ENCODE peak calls at places on chromosome 7, in eight cellular contexts. Z is astrocyte, A is IMR-90, O is fibroblast of lung, C is trophoblast cell, J is GM23338, D is neuronal stem cell, N is A549. W is an unnamed sample.

GRCh38 chr7:112989531-112989930 is 97.1 kb downstream of the GPR85 start:
- DNase-seq in Z (peak; percentile 34), A (peak; percentile 43), O (peak; percentile 47), C (no peak), J (no peak), D (no peak), N (no peak), W (peak; percentile 44)

GRCh38 chr7:78185149-78185745 is 386.7 kb downstream of the PHTF2 start:
- DNase-seq in Z (no peak), A (no peak), O (no peak), C (no peak), J (no peak), D (no peak), N (no peak), W (no peak)

GRCh38 chr7:39589323-39590111 is 23.3 kb downstream of the YAE1 start:
- DNase-seq in Z (peak; percentile 96), A (peak; percentile 84), O (peak; percentile 97), C (peak; percentile 86), J (peak; percentile 78), D (peak; percentile 17), N (peak; percentile 47), W (peak; percentile 88)

GRCh38 chr7:138608292-138608691 is 92.9 kb downstream of the SVOPL start:
- DNase-seq in Z (peak; percentile 44), A (peak; percentile 44), O (peak; percentile 51), C (no peak), J (no peak), D (no peak), N (no peak), W (no peak)

GRCh38 chr7:140605337-140605736 is 35.3 kb downstream of the DENND2A start:
- DNase-seq in Z (peak; percentile 81), A (peak; percentile 96), O (peak; percentile 85), C (peak; percentile 62), J (peak; percentile 67), D (no peak), N (peak; percentile 33), W (peak; percentile 85)

GRCh38 chr7:95205821-95206220 is 118.5 kb downstream of the PON1 start:
- DNase-seq in Z (peak; percentile 90), A (peak; percentile 59), O (peak; percentile 91), C (no peak), J (no peak), D (no peak), N (peak; percentile 9), W (peak; percentile 73)

GRCh38 chr7:452230-452751 is 67.4 kb downstream of the PDGFA start:
- DNase-seq in Z (peak; percentile 54), A (peak; percentile 49), O (peak; percentile 65), C (no peak), J (peak; percentile 71), D (no peak), N (no peak), W (no peak)

GRCh38 chr7:100588438-100588837 is 2.3 kb downstream of the FBXO24 start:
- DNase-seq in Z (no peak), A (peak; percentile 20), O (no peak), C (no peak), J (no peak), D (no peak), N (peak; percentile 45), W (peak; percentile 36)

GRCh38 chr7:125934539-125934938 is 1004.9 kb upstream of the POT1 start:
- DNase-seq in Z (no peak), A (no peak), O (peak; percentile 11), C (no peak), J (no peak), D (no peak), N (no peak), W (peak; percentile 34)

GRCh38 chr7:116249969-116250553 is 39.7 kb downstream of the TES start:
- DNase-seq in Z (peak; percentile 42), A (peak; percentile 58), O (peak; percentile 58), C (no peak), J (peak; percentile 55), D (no peak), N (peak; percentile 78), W (peak; percentile 65)

GRCh38 chr7:94182066-94182465 is 177.9 kb upstream of the BET1 start:
- DNase-seq in Z (peak; percentile 90), A (peak; percentile 98), O (peak; percentile 92), C (peak; percentile 2), J (no peak), D (no peak), N (peak; percentile 61), W (peak; percentile 80)

GRCh38 chr7:27191081-27191715 is 6.2 kb upstream of the HOXA11 start:
- DNase-seq in Z (no peak), A (no peak), O (no peak), C (no peak), J (no peak), D (no peak), N (no peak), W (peak; percentile 31)

GRCh38 chr7:150803161-150803860 is 2.7 kb downstream of the TMEM176A start:
- DNase-seq in Z (no peak), A (no peak), O (no peak), C (no peak), J (no peak), D (no peak), N (no peak), W (no peak)

GRCh38 chr7:150801242-150801945 is 825 bp downstream of the TMEM176A start:
- DNase-seq in Z (no peak), A (no peak), O (no peak), C (no peak), J (no peak), D (no peak), N (no peak), W (no peak)

GRCh38 chr7:150800576-150801241 is at the start of gene TMEM176A:
- DNase-seq in Z (no peak), A (no peak), O (no peak), C (no peak), J (peak; percentile 37), D (no peak), N (no peak), W (no peak)

GRCh38 chr7:150799741-150800575 is at the start of gene TMEM176B:
- DNase-seq in Z (no peak), A (no peak), O (no peak), C (no peak), J (peak; percentile 40), D (no peak), N (no peak), W (no peak)

DNA sequence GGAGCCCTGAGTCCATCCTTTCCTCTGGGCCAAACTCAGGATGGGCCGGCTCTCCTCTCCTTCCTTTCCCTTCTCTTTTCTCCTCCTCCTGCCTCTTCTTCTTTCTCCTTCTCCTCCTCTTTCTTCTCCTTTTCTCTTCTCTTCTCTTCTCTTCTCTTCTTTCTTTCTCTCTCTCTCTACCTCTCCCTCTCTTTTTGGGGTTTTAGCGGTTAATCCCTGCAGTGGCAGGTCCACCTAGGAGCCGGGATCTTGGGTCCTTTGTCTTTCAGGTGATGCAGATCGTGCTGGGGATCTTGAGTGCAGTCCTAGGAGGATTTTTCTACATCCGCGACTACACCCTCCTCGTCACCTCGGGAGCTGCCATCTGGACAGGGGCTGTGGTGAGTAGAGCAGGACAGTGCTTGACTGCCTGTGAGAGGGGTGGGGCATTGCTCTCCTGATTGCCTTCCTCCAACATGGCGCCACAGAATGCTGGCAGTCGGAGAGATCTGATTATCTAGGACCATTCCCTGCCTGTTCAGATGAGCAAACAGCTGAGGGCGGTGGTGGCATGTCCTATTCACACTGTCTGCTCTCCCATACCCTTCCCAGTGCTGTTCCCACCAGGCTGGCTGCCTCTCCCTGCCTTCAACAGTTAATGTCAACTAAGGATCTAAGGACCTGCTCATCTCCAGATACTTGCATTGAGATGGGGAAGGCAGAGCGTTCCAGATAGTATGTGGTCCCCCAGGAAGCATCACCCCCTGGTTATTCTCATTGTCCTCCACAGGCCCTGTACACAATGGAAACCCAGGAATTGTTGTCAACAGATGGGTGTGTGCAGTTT is 1.6 kb downstream of the TMEM176A start:
- DNase-seq in Z (no peak), A (no peak), O (no peak), C (no peak), J (no peak), D (no peak), N (no peak), W (no peak)
- H3K4me3 ChIP-seq in Z (no peak overlapping the region), A (no peak overlapping the region), O (no peak overlapping the region), C (no peak overlapping the region), J (no peak overlapping the region), D (no peak overlapping the region), N (no peak overlapping the region), W (no peak overlapping the region)

DNA sequence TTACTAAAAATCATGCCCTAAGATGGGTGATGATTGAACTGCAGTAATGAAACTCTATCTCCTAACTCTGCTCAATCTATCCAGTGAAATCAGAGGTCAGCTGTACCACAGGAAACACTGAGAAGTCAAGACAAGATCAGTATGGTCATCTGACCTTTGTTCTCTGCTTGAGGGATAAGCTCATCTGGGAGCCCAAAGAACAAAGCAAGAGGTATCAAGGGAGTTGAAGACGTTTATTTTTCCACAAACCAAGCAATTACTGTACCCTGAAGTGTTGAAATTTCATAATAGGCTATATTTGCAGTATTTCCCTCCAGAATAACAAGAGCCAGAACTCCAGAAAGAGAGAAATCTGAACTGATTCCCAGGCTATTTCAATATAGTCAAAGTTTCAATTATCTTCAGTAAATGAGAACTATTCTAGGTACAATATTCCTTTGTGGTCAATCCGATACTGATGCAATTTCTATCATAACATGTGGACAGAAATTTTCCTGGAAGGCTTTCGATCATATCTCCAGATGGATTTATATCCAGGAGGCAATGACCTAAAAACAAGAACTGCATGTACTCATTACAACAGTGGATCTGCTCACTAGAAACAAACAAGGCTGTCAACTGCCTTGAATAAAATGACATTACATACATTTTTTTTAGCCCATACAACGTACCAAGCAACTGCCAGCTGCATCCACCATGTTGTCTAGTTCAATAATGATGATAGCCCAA is 345.3 kb downstream of the TNS3 start:
- DNase-seq in Z (no peak), A (no peak), O (no peak), C (no peak), J (no peak), D (no peak), N (no peak), W (no peak)
- H3K4me2 ChIP-seq in Z (no peak overlapping the region), A (no peak overlapping the region), O (no peak overlapping the region), C (no peak overlapping the region), J (no peak overlapping the region), D (no peak overlapping the region), N (no peak overlapping the region), W (no peak overlapping the region)

GRCh38 chr7:2528481-2529095 is 9.0 kb downstream of the LFNG start:
- DNase-seq in Z (no peak), A (no peak), O (no peak), C (no peak), J (peak; percentile 1), D (no peak), N (no peak), W (no peak)
- H3K4me3 ChIP-seq in Z (no peak overlapping the region), A (no peak overlapping the region), O (no peak overlapping the region), C (no peak overlapping the region), J (no peak overlapping the region), D (no peak overlapping the region), N (no peak overlapping the region), W (no peak overlapping the region)

GRCh38 chr7:21428642-21428941 is 709 bp downstream of the SP4 start:
- DNase-seq in Z (no peak), A (no peak), O (no peak), C (no peak), J (no peak), D (no peak), N (no peak), W (no peak)

GRCh38 chr7:21429786-21430574 is 2.1 kb downstream of the SP4 start:
- DNase-seq in Z (no peak), A (no peak), O (no peak), C (no peak), J (peak; percentile 24), D (no peak), N (no peak), W (no peak)

GRCh38 chr7:21429021-21429420 is 1.1 kb downstream of the SP4 start:
- DNase-seq in Z (no peak), A (no peak), O (no peak), C (no peak), J (no peak), D (no peak), N (no peak), W (no peak)

GRCh38 chr7:21427861-21428641 is at the start of gene SP4:
- DNase-seq in Z (peak; percentile 89), A (peak; percentile 91), O (peak; percentile 93), C (peak; percentile 96), J (peak; percentile 94), D (peak; percentile 91), N (peak; percentile 94), W (peak; percentile 90)

GRCh38 chr7:21430575-21430954 is 2.7 kb downstream of the SP4 start:
- DNase-seq in Z (no peak), A (no peak), O (no peak), C (no peak), J (no peak), D (no peak), N (no peak), W (no peak)
- H3K4me2 ChIP-seq in Z (no peak overlapping the region), A (no peak overlapping the region), O (no peak overlapping the region), C (no peak overlapping the region), J (peak overlapping the region; percentile 97), D (peak overlapping the region; percentile 31), N (no peak overlapping the region), W (peak overlapping the region; percentile 34)

W was measured in PC-3.